ENCODE peak calls at places on chromosomes 12 and 14, in six cellular contexts. L, C, O, X, J and Q are unnamed samples.

GRCh38 chr14:59328410-59328809 is 136.8 kb downstream of the GPR135 start:
- DNase-seq in X (no peak), O (no peak), L (no peak), C (no peak), J (peak; percentile 33), Q (no peak)

GRCh38 chr14:56247495-56248087 is 129.4 kb downstream of the PELI2 start:
- DNase-seq in C (no peak), J (no peak), O (no peak), X (no peak), L (no peak), Q (no peak)

GRCh38 chr14:86050072-86050683 is 520.2 kb downstream of the FLRT2 start:
- DNase-seq in J (no peak), O (no peak), C (no peak), L (no peak), X (no peak), Q (no peak)

GRCh38 chr12:124452576-124453391 is 114.6 kb downstream of the NCOR2 start:
- DNase-seq in J (no peak), C (no peak), O (no peak), L (no peak), X (no peak), Q (no peak)

GRCh38 chr14:100443643-100444042 is 120.5 kb downstream of the SLC25A47 start:
- DNase-seq in X (no peak), C (no peak), O (no peak), L (no peak), J (peak; percentile 52), Q (no peak)

GRCh38 chr14:54713364-54713763 is 146.4 kb downstream of the SAMD4A start:
- DNase-seq in L (no peak), X (no peak), J (peak; percentile 22), C (no peak), O (no peak), Q (no peak)

GRCh38 chr14:58832010-58832409 is 194.2 kb downstream of the DACT1 start:
- DNase-seq in J (no peak), L (no peak), O (no peak), C (no peak), X (no peak), Q (no peak)

GRCh38 chr14:39350866-39351265 is 81.4 kb downstream of the FBXO33 start:
- DNase-seq in O (no peak), X (no peak), C (no peak), L (no peak), J (no peak), Q (no peak)

GRCh38 chr12:82708507-82708906 is 21.8 kb downstream of the TMTC2 start:
- DNase-seq in J (no peak), O (no peak), L (no peak), X (peak; percentile 68), C (no peak), Q (no peak)

GRCh38 chr12:108381793-108382436 is 42.8 kb upstream of the CMKLR1 start:
- DNase-seq in X (no peak), L (peak; percentile 23), C (no peak), O (peak; percentile 55), J (no peak), Q (no peak)

GRCh38 chr12:113468365-113469223 is 3.1 kb downstream of the LHX5 start:
- DNase-seq in L (no peak), J (no peak), C (no peak), O (no peak), X (no peak), Q (no peak)

GRCh38 chr12:27866382-27867101 is 86.5 kb upstream of the MANSC4 start:
- DNase-seq in J (peak; percentile 28), C (no peak), L (no peak), X (no peak), O (no peak), Q (no peak)

GRCh38 chr14:73524493-73524892 is 12.4 kb upstream of the ACOT1 start:
- DNase-seq in X (no peak), O (no peak), L (no peak), C (no peak), J (no peak), Q (no peak)

GRCh38 chr14:55975281-55975905 is 142.8 kb upstream of the PELI2 start:
- DNase-seq in L (no peak), X (no peak), O (no peak), J (no peak), C (no peak), Q (no peak)

GRCh38 chr12:45893240-45893639 is 97.1 kb downstream of the SCAF11 start:
- DNase-seq in J (peak; percentile 33), C (no peak), O (no peak), L (peak; percentile 18), X (no peak), Q (no peak)

GRCh38 chr12:53964315-53964713 is 8.6 kb upstream of the HOXC11 start:
- DNase-seq in O (no peak), X (no peak), J (no peak), C (no peak), L (no peak), Q (no peak)

GRCh38 chr12:43758247-43758727 is 303 bp downstream of the PUS7L start:
- DNase-seq in C (no peak), O (peak; percentile 15), L (peak; percentile 36), J (peak; percentile 52), X (peak; percentile 36), Q (no peak)

GRCh38 chr12:75805905-75806304 is 225.7 kb downstream of the PHLDA1 start:
- DNase-seq in C (no peak), X (no peak), O (no peak), L (no peak), J (no peak), Q (no peak)

GRCh38 chr12:104177663-104178501 is 37.7 kb upstream of the TXNRD1 start:
- DNase-seq in O (no peak), C (no peak), L (no peak), X (no peak), J (peak; percentile 96), Q (no peak)

GRCh38 chr12:26273811-26274210 is 78.4 kb downstream of the SSPN start:
- DNase-seq in O (no peak), J (no peak), C (no peak), L (peak; percentile 33), X (no peak), Q (no peak)